ENCODE peak calls at places on chromosomes 16 and 17, in nine cellular contexts. E is HL-60, F is cardiac fibroblast, P is sigmoid colon, I is ovary, X is A673, B is pancreas, D is mesothelial cell of epicardium, V is fibroblast of mammary gland. O is an unnamed sample.
A peak's percentile ranks its signal among the peaks of the same experiment; 100 is the strongest.

GRCh38 chr17:43170140-43170765 is 761 bp upstream of the NBR1 start:
- DNase-seq in B (peak; percentile 86), X (peak; percentile 90), I (peak; percentile 86), D (peak; percentile 71), V (peak; percentile 95), P (peak; percentile 97), F (peak; percentile 97), E (peak; percentile 99), O (peak; percentile 96)

GRCh38 chr16:14608111-14608566 is 21.9 kb downstream of the PARN start:
- DNase-seq in B (no peak), E (no peak), V (no peak), I (no peak), P (no peak), D (no peak), F (no peak), X (no peak), O (no peak)

GRCh38 chr17:68588362-68588761 is 12.8 kb downstream of the FAM20A start:
- DNase-seq in F (no peak), P (no peak), D (no peak), E (no peak), X (no peak), V (no peak), B (no peak), I (no peak), O (no peak)

GRCh38 chr17:1764274-1764673 is 2.4 kb downstream of the SERPINF1 start:
- DNase-seq in F (peak; percentile 96), V (peak; percentile 95), I (peak; percentile 74), X (no peak), P (peak; percentile 93), B (no peak), E (no peak), D (no peak), O (peak; percentile 88)

GRCh38 chr17:20300399-20301037 is 166.8 kb downstream of the LGALS9B start:
- DNase-seq in D (no peak), E (no peak), I (peak; percentile 71), F (peak; percentile 67), B (no peak), X (no peak), V (peak; percentile 77), P (peak; percentile 76), O (no peak)

GRCh38 chr16:85348921-85349334 is 236.7 kb upstream of the CIBAR2 start:
- DNase-seq in E (no peak), D (no peak), V (no peak), B (no peak), X (no peak), I (no peak), F (no peak), P (no peak), O (no peak)

GRCh38 chr17:73338050-73338491 is 26.3 kb upstream of the CDC42EP4 start:
- DNase-seq in D (no peak), F (peak; percentile 28), X (no peak), I (peak; percentile 46), E (no peak), P (no peak), V (peak; percentile 28), B (no peak), O (no peak)

GRCh38 chr17:45999900-46000290 is 845 bp downstream of the STH start:
- DNase-seq in B (no peak), I (no peak), P (no peak), E (no peak), D (no peak), F (no peak), X (no peak), V (no peak), O (no peak)

GRCh38 chr17:41528959-41529353 is 848 bp upstream of the KRT19 start:
- DNase-seq in F (no peak), V (no peak), D (no peak), I (no peak), E (no peak), B (no peak), X (no peak), P (no peak), O (no peak)

GRCh38 chr16:9105189-9105588 is 13.7 kb downstream of the HAPSTR1 start:
- DNase-seq in B (no peak), I (no peak), D (no peak), V (no peak), P (no peak), X (no peak), E (no peak), F (no peak), O (no peak)

GRCh38 chr16:58556678-58557077 is 41.4 kb downstream of the SETD6 start:
- DNase-seq in X (peak; percentile 9), F (no peak), V (no peak), B (no peak), P (no peak), D (no peak), I (no peak), E (no peak), O (no peak)

GRCh38 chr17:19238167-19238505 is 970 bp downstream of the EPN2 start:
- DNase-seq in F (no peak), P (peak; percentile 79), B (peak; percentile 36), I (peak; percentile 39), D (no peak), X (peak; percentile 41), V (no peak), E (no peak), O (peak; percentile 32)

GRCh38 chr16:66834746-66835145 is 4.0 kb upstream of the NAE1 start:
- DNase-seq in P (no peak), E (no peak), V (no peak), X (no peak), F (no peak), D (no peak), I (no peak), B (no peak), O (peak; percentile 62)

GRCh38 chr17:29143894-29144293 is 36.3 kb downstream of the MYO18A start:
- DNase-seq in E (no peak), I (no peak), X (peak; percentile 63), D (no peak), P (no peak), F (peak; percentile 26), B (no peak), V (no peak), O (no peak)

GRCh38 chr16:48393843-48394703 is 8.9 kb upstream of the SIAH1 start:
- DNase-seq in E (no peak), F (peak; percentile 69), I (no peak), B (no peak), D (no peak), V (peak; percentile 97), X (no peak), P (peak; percentile 91), O (peak; percentile 32)

GRCh38 chr17:38325221-38325851 is 18.4 kb downstream of the GPR179 start:
- DNase-seq in P (no peak), B (no peak), X (no peak), I (no peak), F (no peak), D (no peak), E (no peak), V (no peak), O (no peak)

GRCh38 chr17:12637015-12637414 is 28.7 kb upstream of the MYOCD start:
- DNase-seq in E (no peak), F (peak; percentile 81), P (no peak), I (no peak), V (peak; percentile 94), X (peak; percentile 37), D (no peak), B (no peak), O (peak; percentile 6)

GRCh38 chr17:83159204-83160049 is 80.0 kb downstream of the METRNL start:
- DNase-seq in B (no peak), F (no peak), V (no peak), I (no peak), P (peak; percentile 46), E (no peak), X (no peak), D (no peak), O (no peak)

GRCh38 chr16:76441391-76441790 is 164.2 kb downstream of the CNTNAP4 start:
- DNase-seq in V (no peak), F (no peak), D (no peak), P (no peak), I (no peak), E (no peak), X (no peak), B (no peak), O (no peak)

GRCh38 chr17:58312824-58313223 is 15.8 kb downstream of the TSPOAP1 start:
- DNase-seq in B (no peak), D (no peak), V (no peak), E (no peak), P (no peak), F (no peak), X (no peak), I (no peak), O (no peak)
- TF ChIP-seq CTCF in B (no peak), D (no peak), V (no peak), E (no peak), P (no peak), F (no peak), X (no peak), I (no peak), O (peak; percentile 14)

GRCh38 chr16:57167951-57168350 is 17.9 kb downstream of the PSME3IP1 start:
- DNase-seq in X (peak; percentile 82), I (no peak), F (peak; percentile 88), V (peak; percentile 79), B (no peak), P (peak; percentile 33), E (peak; percentile 52), D (no peak), O (peak; percentile 34)
- TF ChIP-seq CTCF in X (peak; percentile 79), I (peak; percentile 39), F (peak; percentile 68), V (peak; percentile 78), B (no peak), P (no peak), E (peak; percentile 58), D (no peak), O (peak; percentile 34)

GRCh38 chr16:80503144-80503543 is 37.6 kb upstream of the DYNLRB2 start:
- DNase-seq in X (no peak), F (no peak), P (no peak), I (no peak), D (no peak), V (no peak), E (no peak), B (no peak), O (no peak)

DNA sequence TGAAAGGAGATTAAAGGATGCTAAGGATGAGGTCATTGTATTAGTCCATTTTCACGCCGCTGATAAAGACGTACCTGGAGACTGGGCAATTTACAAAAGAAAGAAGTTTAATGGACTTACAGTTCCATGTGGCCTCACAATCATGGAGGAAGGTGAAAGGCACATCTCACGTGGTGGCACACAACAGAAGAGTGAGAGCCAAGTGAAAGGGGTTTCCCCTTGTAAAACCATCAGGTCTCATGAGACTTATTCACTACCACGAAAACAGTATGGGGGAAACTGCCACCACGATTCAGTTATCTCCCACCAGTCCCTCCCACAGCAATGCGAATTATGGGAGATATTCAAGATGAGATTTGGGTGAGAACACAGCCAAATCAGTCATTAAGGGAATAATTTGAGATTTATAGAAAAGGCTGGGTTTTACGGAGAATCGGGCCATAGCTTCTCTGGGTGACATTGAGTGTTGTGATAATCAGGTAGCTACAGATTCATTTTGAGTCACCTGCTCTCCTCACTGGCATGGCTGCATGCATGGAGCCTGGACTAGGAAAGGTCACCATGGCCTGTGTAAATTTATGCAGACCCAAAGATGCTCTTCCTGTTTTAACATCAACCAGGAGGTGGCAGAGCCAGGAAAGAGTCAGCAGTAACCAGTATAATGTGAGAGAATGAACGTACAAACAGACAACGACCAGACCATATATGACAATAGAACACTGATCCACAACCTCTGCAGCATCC is 40.5 kb upstream of the DYNLRB2 start:
- DNase-seq in P (no peak), V (no peak), E (no peak), X (no peak), D (no peak), B (no peak), I (no peak), F (no peak), O (no peak)
- TF ChIP-seq CTCF in P (no peak), V (no peak), E (no peak), X (no peak), D (no peak), B (no peak), I (no peak), F (no peak), O (peak; percentile 3)

GRCh38 chr17:18139949-18140348 is 31.4 kb downstream of the MYO15A start:
- DNase-seq in V (peak; percentile 42), E (no peak), X (no peak), I (no peak), P (no peak), F (peak; percentile 32), B (no peak), D (no peak), O (no peak)
- TF ChIP-seq CTCF in V (peak; percentile 39), E (no peak), X (no peak), I (no peak), P (no peak), F (peak; percentile 41), B (no peak), D (no peak), O (no peak)

O was measured in mammary epithelial cell.